ENCODE peak calls at places on chromosomes 13 and 19, in four cellular contexts. E is prostate gland, S is heart left ventricle, N is fibroblast of the aortic adventitia. W is an unnamed sample.

GRCh38 chr19:11949201-11949600 is 15.6 kb upstream of the ZNF763 start:
- DNase-seq in N (no peak), E (no peak), S (no peak), W (no peak)

GRCh38 chr19:55778331-55778730 is 9.4 kb downstream of the RFPL4AL1 start:
- DNase-seq in E (no peak), S (no peak), N (no peak), W (no peak)

GRCh38 chr13:113930711-113931637 is 42.9 kb downstream of the C13orf46 start:
- DNase-seq in S (peak), N (no peak), E (no peak), W (no peak)

GRCh38 chr19:7975037-7975436 is 30.4 kb downstream of the ELAVL1 start:
- DNase-seq in S (peak), N (no peak), E (no peak), W (no peak)

GRCh38 chr19:27966390-27966816 is 1246.5 kb downstream of the UQCRFS1 start:
- DNase-seq in S (no peak), E (no peak), N (peak), W (no peak)

GRCh38 chr13:80603351-80603750 is 262.4 kb upstream of the SPRY2 start:
- DNase-seq in S (no peak), E (no peak), N (no peak), W (no peak)

GRCh38 chr19:5913739-5914357 is at the start of gene CAPS:
- DNase-seq in N (peak), E (peak), S (no peak), W (no peak)

GRCh38 chr19:54172764-54173699 is at the start of gene TMC4:
- DNase-seq in S (no peak), E (peak), N (peak), W (peak)

GRCh38 chr19:43425567-43426392 is 11.1 kb downstream of the TEX101 start:
- DNase-seq in N (peak), S (no peak), E (peak), W (peak)

GRCh38 chr13:40460116-40460515 is 206.3 kb downstream of the FOXO1 start:
- DNase-seq in E (no peak), S (no peak), N (peak), W (no peak)

GRCh38 chr19:6260912-6261636 is 18.7 kb downstream of the MLLT1 start:
- DNase-seq in E (no peak), N (no peak), S (no peak), W (no peak)

GRCh38 chr13:31045621-31046081 is 113.2 kb downstream of the TEX26 start:
- DNase-seq in E (no peak), S (peak), N (peak), W (no peak)

GRCh38 chr19:55379161-55379560 is 2.5 kb downstream of the TMEM190 start:
- DNase-seq in S (no peak), E (no peak), N (no peak), W (no peak)

GRCh38 chr19:7505288-7505681 is 10.6 kb upstream of the ZNF358 start:
- DNase-seq in N (no peak), S (peak), E (no peak), W (no peak)

GRCh38 chr13:99215466-99215865 is 14.8 kb downstream of the UBAC2 start:
- DNase-seq in E (no peak), S (peak), N (no peak), W (no peak)

GRCh38 chr13:51771418-51772104 is 32.4 kb downstream of the DHRS12 start:
- DNase-seq in S (no peak), E (no peak), N (no peak), W (no peak)

GRCh38 chr13:110314516-110315245 is 7.6 kb downstream of the COL4A2 start:
- DNase-seq in S (peak), E (no peak), N (no peak), W (no peak)

GRCh38 chr13:96810104-96810503 is 184.2 kb downstream of the OXGR1 start:
- DNase-seq in N (no peak), S (no peak), E (no peak), W (no peak)

GRCh38 chr13:65631078-65631477 is 1599.1 kb downstream of the PCDH9 start:
- DNase-seq in N (peak), S (no peak), E (no peak), W (no peak)

GRCh38 chr13:113616991-113617749 is 32.6 kb downstream of the TFDP1 start:
- DNase-seq in E (no peak), S (peak), N (no peak), W (no peak)

GRCh38 chr13:75637101-75637774 is 1.1 kb downstream of the LMO7 start:
- DNase-seq in S (no peak), E (no peak), N (no peak), W (no peak)

GRCh38 chr19:49896863-49897621 is at the start of gene IL4I1:
- DNase-seq in S (peak), N (peak), E (no peak), W (no peak)
- H3K4me3 ChIP-seq in S (no peak), N (no peak), E (no peak), W (no peak)

DNA sequence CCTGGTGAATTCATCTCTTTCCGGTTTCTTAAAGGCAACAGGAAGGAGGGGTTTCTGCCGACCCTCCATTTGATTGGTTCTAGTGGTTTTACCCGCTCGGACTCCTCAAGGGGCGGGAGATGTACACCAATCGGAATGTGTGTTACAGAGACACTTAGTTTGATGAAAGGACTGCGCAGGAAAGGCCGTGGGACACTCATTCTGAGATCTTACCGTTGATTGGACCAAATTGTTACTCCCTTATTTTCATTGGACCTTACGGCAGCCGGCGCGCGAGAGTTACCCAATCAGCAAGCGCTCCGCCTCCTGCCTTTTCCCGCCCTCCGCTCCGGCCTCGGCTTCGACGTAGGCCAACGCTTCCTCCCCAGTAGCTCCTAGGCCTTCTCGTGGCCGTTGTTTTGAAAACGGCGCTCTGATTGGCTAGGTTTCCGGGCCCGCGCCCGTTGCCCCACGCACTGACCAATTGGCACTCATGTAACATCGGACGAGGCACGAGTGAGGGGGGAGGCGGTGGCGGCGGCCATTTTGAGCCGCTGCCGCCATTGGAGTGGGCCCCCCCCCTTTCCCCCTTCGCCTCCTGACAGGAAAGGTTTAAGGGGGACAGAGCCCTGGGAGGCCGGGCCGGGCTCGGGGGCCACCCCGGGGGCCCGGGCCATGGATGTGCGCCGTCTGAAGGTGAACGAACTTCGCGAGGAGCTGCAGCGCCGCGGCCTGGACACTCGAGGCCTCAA is at the start of gene HNRNPUL1:
- DNase-seq in N (peak), E (peak), S (peak), W (peak)
- TF ChIP-seq CTCF in N (peak), E (peak), S (peak), W (no peak)

GRCh38 chr19:16896098-16896912 is 7.5 kb downstream of the F2RL3 start:
- DNase-seq in E (no peak), S (peak), N (no peak), W (no peak)
- H3K4me3 ChIP-seq in E (peak), S (peak), N (peak), W (no peak)

GRCh38 chr19:18893573-18894253 is 2.2 kb downstream of the CERS1 start:
- DNase-seq in N (no peak), E (no peak), S (no peak), W (no peak)

GRCh38 chr19:18895828-18896341 is at the start of gene CERS1:
- DNase-seq in S (no peak), E (no peak), N (no peak), W (no peak)

GRCh38 chr19:18894254-18895037 is 1.5 kb downstream of the CERS1 start:
- DNase-seq in S (no peak), E (no peak), N (peak), W (no peak)

GRCh38 chr19:18896421-18896841 is 473 bp upstream of the CERS1 start:
- DNase-seq in E (no peak), S (no peak), N (no peak), W (no peak)

GRCh38 chr19:18895038-18895827 is 725 bp downstream of the CERS1 start:
- DNase-seq in S (no peak), N (peak), E (no peak), W (no peak)
- TF ChIP-seq CTCF in S (peak), N (peak), E (no peak), W (peak)

W was measured in LNCaP clone FGC.